ENCODE peak calls at places on chromosomes 16 and 17, in seven cellular contexts. B is AML-193, N is astrocyte, Y is T follicular helper cell, X is NCI-H2227 treated with DMSO at 0.1 percent for 48 hours, V is mucosa of gallbladder, A is ascending aorta. E is an unnamed sample.

GRCh38 chr16:58652741-58653140 is 23.1 kb upstream of the CNOT1 start:
- DNase-seq in B (no peak), N (no peak), Y (no peak), X (no peak), V (no peak), A (no peak), E (peak)

GRCh38 chr17:75808905-75809621 is 24.5 kb downstream of the UNK start:
- DNase-seq in B (no peak), N (peak), Y (no peak), X (peak), V (no peak), A (no peak), E (no peak)

GRCh38 chr17:80294210-80294609 is 33.6 kb downstream of the RNF213 start:
- DNase-seq in B (no peak), N (no peak), Y (no peak), X (no peak), V (no peak), A (peak), E (no peak)

GRCh38 chr16:82509636-82510035 is 117.1 kb upstream of the CDH13 start:
- DNase-seq in B (no peak), N (peak), Y (no peak), X (no peak), V (no peak), A (no peak), E (no peak)

GRCh38 chr17:22517716-22518115 is 825.4 kb downstream of the KCNJ18 start:
- DNase-seq in B (no peak), N (no peak), Y (no peak), X (no peak), V (no peak), A (no peak), E (no peak)

GRCh38 chr16:63890072-63890471 is 1231.8 kb downstream of the CDH11 start:
- DNase-seq in B (no peak), N (peak), Y (no peak), X (no peak), V (peak), A (no peak), E (no peak)

GRCh38 chr17:42389902-42390301 is 1.7 kb upstream of the STAT3 start:
- DNase-seq in B (no peak), N (no peak), Y (no peak), X (no peak), V (no peak), A (no peak), E (no peak)

GRCh38 chr16:85055503-85056210 is 28.1 kb downstream of the KIAA0513 start:
- DNase-seq in B (peak), N (peak), Y (peak), X (no peak), V (peak), A (peak), E (peak)

GRCh38 chr16:88705076-88705684 is 1.0 kb downstream of the RNF166 start:
- DNase-seq in B (no peak), N (peak), Y (peak), X (no peak), V (no peak), A (no peak), E (no peak)

GRCh38 chr16:75065149-75065807 is 51.3 kb downstream of the LDHD start:
- DNase-seq in B (no peak), N (no peak), Y (no peak), X (no peak), V (no peak), A (no peak), E (no peak)

GRCh38 chr16:84780977-84781376 is 38.8 kb upstream of the CRISPLD2 start:
- DNase-seq in B (no peak), N (no peak), Y (no peak), X (no peak), V (no peak), A (no peak), E (no peak)

GRCh38 chr17:49361129-49361901 is 735 bp downstream of the ZNF652 start:
- DNase-seq in B (peak), N (peak), Y (peak), X (peak), V (peak), A (no peak), E (peak)

GRCh38 chr16:539901-540530 is 12.5 kb downstream of the CAPN15 start:
- DNase-seq in B (no peak), N (peak), Y (no peak), X (no peak), V (no peak), A (no peak), E (peak)

GRCh38 chr16:72219282-72219681 is 47.3 kb upstream of the PMFBP1 start:
- DNase-seq in B (no peak), N (no peak), Y (no peak), X (no peak), V (no peak), A (no peak), E (no peak)

GRCh38 chr17:63916566-63917185 is 2.0 kb downstream of the GH1 start:
- DNase-seq in B (no peak), N (no peak), Y (no peak), X (no peak), V (no peak), A (no peak), E (no peak)

GRCh38 chr16:82004651-82005490 is 6.4 kb downstream of the SDR42E1 start:
- DNase-seq in B (no peak), N (peak), Y (no peak), X (no peak), V (no peak), A (no peak), E (peak)

GRCh38 chr16:56911771-56912541 is 20.0 kb upstream of the HERPUD1 start:
- DNase-seq in B (no peak), N (peak), Y (no peak), X (no peak), V (peak), A (peak), E (peak)

GRCh38 chr16:8877894-8878522 is 4.1 kb upstream of the LITAFD start:
- DNase-seq in B (no peak), N (no peak), Y (no peak), X (no peak), V (no peak), A (no peak), E (no peak)

GRCh38 chr17:44345497-44346026 is 460 bp downstream of the GRN start:
- DNase-seq in B (peak), N (peak), Y (no peak), X (peak), V (peak), A (no peak), E (peak)

GRCh38 chr17:77312786-77313599 is 172.2 kb downstream of the SEC14L1 start:
- DNase-seq in B (no peak), N (peak), Y (no peak), X (no peak), V (peak), A (no peak), E (no peak)

GRCh38 chr16:3242709-3243108 is 7.8 kb upstream of the ZNF200 start:
- DNase-seq in B (no peak), N (no peak), Y (no peak), X (no peak), V (no peak), A (no peak), E (no peak)

GRCh38 chr16:1026784-1027415 is 45.3 kb downstream of the SOX8 start:
- DNase-seq in B (no peak), N (no peak), Y (no peak), X (no peak), V (no peak), A (no peak), E (no peak)

GRCh38 chr16:66882702-66883101 is 2.4 kb downstream of the PDP2 start:
- DNase-seq in B (no peak), N (no peak), Y (no peak), X (no peak), V (no peak), A (no peak), E (no peak)

GRCh38 chr16:4114257-4115208 is 1.7 kb downstream of the ADCY9 start:
- DNase-seq in B (no peak), N (no peak), Y (no peak), X (no peak), V (no peak), A (no peak), E (no peak)

GRCh38 chr17:42518046-42518754 is 17.8 kb upstream of the NAGLU start:
- DNase-seq in B (peak), N (peak), Y (no peak), X (no peak), V (peak), A (peak), E (peak)

GRCh38 chr17:43556292-43556691 is 10.2 kb upstream of the ETV4 start:
- DNase-seq in B (peak), N (no peak), Y (no peak), X (no peak), V (peak), A (no peak), E (no peak)

GRCh38 chr17:29645516-29646051 is 22.9 kb upstream of the CORO6 start:
- DNase-seq in B (no peak), N (peak), Y (no peak), X (no peak), V (peak), A (peak), E (peak)

E was measured in lung microvascular endothelial cell.